ENCODE peak calls at places on chromosomes 5 and 9, in eight cellular contexts. P is thoracic aorta, W is progenitor cell of endocrine pancreas, R is AG04450, A is A673, Y is astrocyte, S is AG04449, F is GM13976. V is an unnamed sample.

GRCh38 chr9:128747233-128747632 is 23.3 kb upstream of the ZDHHC12 start:
- DNase-seq in F (no peak), A (no peak), S (no peak), P (no peak), R (no peak), Y (no peak), W (no peak), V (no peak)

GRCh38 chr9:89886281-89886700 is 281.5 kb downstream of the GADD45G start:
- DNase-seq in F (no peak), Y (peak), A (no peak), S (no peak), R (no peak), P (no peak), W (peak), V (no peak)

GRCh38 chr5:65100846-65101678 is 332.3 kb downstream of the CWC27 start:
- DNase-seq in F (peak), R (peak), P (peak), Y (peak), W (peak), A (peak), S (no peak), V (peak)

GRCh38 chr9:93098236-93098946 is 2.4 kb downstream of the CARD19 start:
- DNase-seq in S (peak), Y (peak), R (peak), F (no peak), W (no peak), A (peak), P (peak), V (peak)

GRCh38 chr5:132013006-132013689 is 1.7 kb upstream of the ACSL6 start:
- DNase-seq in P (no peak), Y (no peak), R (no peak), W (peak), A (no peak), S (no peak), F (no peak), V (peak)

GRCh38 chr5:66882592-66883227 is 286.5 kb downstream of the MAST4 start:
- DNase-seq in A (no peak), F (no peak), Y (peak), P (no peak), R (no peak), S (no peak), W (no peak), V (no peak)

GRCh38 chr5:132414634-132415377 is 45.3 kb downstream of the SLC22A5 start:
- DNase-seq in W (no peak), P (no peak), S (no peak), F (no peak), A (no peak), R (no peak), Y (peak), V (no peak)

GRCh38 chr9:68782546-68782945 is 77.5 kb downstream of the PIP5K1B start:
- DNase-seq in W (no peak), P (no peak), Y (no peak), F (no peak), A (no peak), S (no peak), R (no peak), V (no peak)

GRCh38 chr5:151742870-151743294 is 15.5 kb downstream of the ATOX1 start:
- DNase-seq in W (peak), Y (peak), R (peak), S (no peak), A (peak), P (no peak), F (no peak), V (peak)

GRCh38 chr9:121954477-121955175 is 138.5 kb downstream of the TTLL11 start:
- DNase-seq in P (no peak), Y (peak), S (no peak), F (no peak), R (peak), W (no peak), A (no peak), V (no peak)

DNA sequence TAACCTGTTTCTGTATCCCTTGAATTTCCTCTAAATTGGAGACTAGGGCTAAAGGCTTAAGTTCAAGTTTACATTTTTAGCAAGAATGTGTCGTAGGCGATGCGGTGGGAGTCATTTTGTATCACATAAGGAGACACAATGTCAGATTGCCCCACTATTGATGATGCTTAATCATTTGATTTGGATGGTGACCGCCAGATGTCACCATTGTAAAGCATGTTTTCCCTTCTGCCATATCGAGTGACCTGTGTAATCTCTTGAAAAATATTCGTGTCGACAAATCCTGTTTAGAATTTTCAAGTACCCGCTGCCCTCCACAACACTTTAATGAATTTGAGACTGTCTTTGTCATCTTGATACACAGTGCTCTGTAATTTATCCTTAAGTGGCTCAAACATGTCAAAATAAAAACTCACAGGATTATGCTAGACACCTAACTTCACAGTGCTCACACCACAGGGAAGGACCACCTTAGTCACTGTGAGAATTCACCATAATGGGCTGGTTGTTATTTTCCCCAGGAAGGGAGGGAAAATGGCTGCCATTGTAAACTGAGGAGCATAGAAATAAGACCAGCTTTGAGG is 34.5 kb upstream of the SLC46A2 start:
- DNase-seq in P (no peak), F (no peak), Y (peak), A (peak), R (no peak), S (no peak), W (no peak), V (no peak)
- TF ChIP-seq CTCF in P (peak), F (peak), Y (peak), A (peak), R (peak), S (peak), W (peak), V (peak)

GRCh38 chr5:170341545-170341944 is 44.0 kb upstream of the LCP2 start:
- DNase-seq in W (no peak), P (no peak), F (no peak), S (no peak), R (no peak), Y (no peak), A (no peak), V (no peak)

GRCh38 chr5:170337055-170337454 is 39.5 kb upstream of the LCP2 start:
- DNase-seq in F (no peak), S (no peak), Y (no peak), P (no peak), W (no peak), R (no peak), A (peak), V (no peak)

GRCh38 chr5:170339780-170340167 is 42.2 kb upstream of the LCP2 start:
- DNase-seq in A (no peak), R (no peak), S (no peak), Y (no peak), P (no peak), W (no peak), F (no peak), V (no peak)

GRCh38 chr5:170338272-170338671 is 40.7 kb upstream of the LCP2 start:
- DNase-seq in Y (no peak), F (no peak), S (no peak), P (no peak), A (no peak), W (no peak), R (no peak), V (no peak)

GRCh38 chr5:170338933-170339779 is 41.6 kb upstream of the LCP2 start:
- DNase-seq in F (peak), R (no peak), A (no peak), Y (no peak), S (no peak), W (no peak), P (no peak), V (peak)
- TF ChIP-seq CTCF in F (peak), R (no peak), A (peak), Y (no peak), S (no peak), W (peak), P (no peak), V (peak)

DNA sequence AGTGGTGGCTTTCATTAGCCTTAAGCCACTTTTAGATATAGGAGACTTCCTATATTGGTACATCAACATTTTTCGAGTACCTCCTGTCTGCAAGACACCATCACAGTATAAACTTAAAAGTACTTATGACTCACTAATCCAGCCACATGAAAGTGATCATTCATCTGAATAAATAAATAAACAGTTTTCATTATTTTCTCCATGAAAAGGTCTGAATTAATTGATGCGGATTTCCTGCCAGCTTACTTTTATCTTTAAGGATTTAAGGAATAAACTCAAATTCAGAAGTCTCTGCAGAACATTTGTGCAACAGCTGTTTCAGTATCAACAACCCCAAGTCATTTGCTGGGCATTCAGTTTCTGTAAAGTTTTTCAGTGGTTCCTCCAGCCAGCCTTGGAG is 4.0 kb downstream of the SAP30L start:
- DNase-seq in F (no peak), R (no peak), W (no peak), P (no peak), S (no peak), Y (peak), A (no peak), V (no peak)
- TF ChIP-seq CTCF in F (no peak), R (no peak), W (no peak), P (no peak), S (no peak), Y (no peak), A (no peak), V (no peak)

DNA sequence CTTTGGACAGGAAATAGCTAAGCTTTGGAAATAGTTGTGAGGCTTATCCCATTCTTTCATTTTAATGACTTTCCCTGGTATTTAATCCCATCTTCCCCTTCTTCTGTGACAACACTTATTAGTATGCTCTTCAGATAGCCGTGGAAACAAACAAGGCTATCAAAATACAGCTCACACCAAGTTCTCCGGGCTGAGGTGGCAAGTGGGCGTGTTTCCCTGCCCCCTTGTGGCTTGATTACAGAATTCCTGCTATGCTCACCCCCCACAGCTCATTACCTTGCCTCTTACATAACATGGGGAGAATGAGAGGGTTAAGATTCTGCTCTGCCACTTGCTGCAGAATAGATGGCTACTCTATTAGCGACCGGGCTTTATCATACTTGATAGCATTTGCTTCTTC is 437.1 kb upstream of the TLE4 start:
- DNase-seq in R (no peak), Y (peak), W (no peak), F (no peak), P (no peak), S (no peak), A (peak), V (no peak)
- TF ChIP-seq CTCF in R (peak), Y (peak), W (peak), F (no peak), P (no peak), S (peak), A (peak), V (no peak)

DNA sequence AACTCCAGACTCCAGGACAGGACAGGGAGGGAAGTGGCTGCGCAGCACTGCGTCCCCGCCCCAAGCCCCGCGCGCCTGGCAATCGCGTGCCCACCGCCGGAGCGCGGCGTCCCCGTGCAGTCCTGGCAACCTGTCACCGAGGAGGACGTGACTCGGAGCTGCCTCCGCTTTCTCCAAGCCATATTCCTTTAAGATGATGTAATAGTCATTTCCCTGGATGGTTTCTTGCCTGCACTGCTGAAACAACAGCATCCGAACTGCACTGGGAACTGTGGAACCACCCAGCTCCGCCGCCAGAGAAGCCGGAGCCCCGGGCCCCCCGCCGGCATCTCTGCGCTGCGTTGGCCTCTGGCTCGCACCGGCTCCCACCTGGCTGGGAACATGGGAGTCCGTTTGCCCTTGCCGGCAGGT is 34.5 kb downstream of the KCTD16 start:
- DNase-seq in S (no peak), Y (peak), F (no peak), W (peak), A (peak), R (no peak), P (no peak), V (no peak)
- TF ChIP-seq CTCF in S (no peak), Y (no peak), F (no peak), W (peak), A (no peak), R (no peak), P (no peak), V (no peak)